ENCODE peak calls at places on chromosomes 5 and 9, in five cellular contexts. V, X, C, I and Y are unnamed samples.

GRCh38 chr5:81488862-81489261 is 94.9 kb upstream of the ACOT12 start:
- DNase-seq in I (no peak), C (no peak), X (no peak), V (no peak), Y (no peak)

GRCh38 chr5:74767579-74767913 is 497 bp downstream of the NSA2 start:
- DNase-seq in I (peak), C (no peak), V (peak), X (no peak), Y (no peak)

GRCh38 chr5:28214292-28214691 is 1175.9 kb upstream of the CDH9 start:
- DNase-seq in X (no peak), I (no peak), V (no peak), C (no peak), Y (no peak)

GRCh38 chr5:932628-933250 is 40.1 kb downstream of the TRIP13 start:
- DNase-seq in I (no peak), X (no peak), C (no peak), V (no peak), Y (no peak)

GRCh38 chr5:179880066-179880650 is 21.5 kb upstream of the MRNIP start:
- DNase-seq in I (no peak), V (no peak), X (no peak), C (no peak), Y (no peak)

GRCh38 chr5:29389993-29390392 is 1803.5 kb upstream of the CDH6 start:
- DNase-seq in C (no peak), I (no peak), X (no peak), V (no peak), Y (no peak)

GRCh38 chr9:127172066-127172707 is 49.8 kb upstream of the ANGPTL2 start:
- DNase-seq in I (no peak), V (no peak), X (no peak), C (no peak), Y (no peak)

GRCh38 chr5:31452314-31452713 is 79.6 kb downstream of the DROSHA start:
- DNase-seq in V (no peak), C (no peak), X (no peak), I (no peak), Y (no peak)

GRCh38 chr9:77977210-77977611 is 54.4 kb downstream of the GNAQ start:
- DNase-seq in X (peak), C (peak), I (peak), V (peak), Y (peak)

GRCh38 chr5:87408219-87408618 is 4.5 kb downstream of the CCNH start:
- DNase-seq in X (no peak), C (no peak), V (no peak), I (no peak), Y (no peak)

GRCh38 chr5:52743012-52743411 is 44.7 kb upstream of the ITGA1 start:
- DNase-seq in C (peak), V (no peak), I (no peak), X (no peak), Y (no peak)

GRCh38 chr9:97487107-97487506 is 14.4 kb upstream of the TMOD1 start:
- DNase-seq in V (peak), C (no peak), I (peak), X (no peak), Y (no peak)

GRCh38 chr5:160534125-160534524 is 112.5 kb downstream of the PTTG1 start:
- DNase-seq in I (no peak), X (no peak), C (no peak), V (no peak), Y (no peak)

GRCh38 chr5:310941-311434 is 10.5 kb upstream of the AHRR start:
- DNase-seq in C (peak), V (no peak), X (no peak), I (no peak), Y (no peak)

GRCh38 chr9:73911814-73912213 is 585.3 kb upstream of the RORB start:
- DNase-seq in V (no peak), X (no peak), C (no peak), I (no peak), Y (no peak)

GRCh38 chr9:114525505-114525904 is 20.2 kb upstream of the WHRN start:
- DNase-seq in V (peak), C (no peak), X (no peak), I (no peak), Y (no peak)

GRCh38 chr5:176157656-176158055 is 80.6 kb upstream of the SIMC1 start:
- DNase-seq in C (no peak), V (no peak), I (no peak), X (no peak), Y (no peak)

GRCh38 chr9:131630206-131630831 is 85.0 kb downstream of the PRRT1B start:
- DNase-seq in X (no peak), C (no peak), V (no peak), I (no peak), Y (no peak)

GRCh38 chr9:69325409-69326212 is 596 bp downstream of the ENTREP1 start:
- DNase-seq in C (peak), I (no peak), V (no peak), X (no peak), Y (peak)

GRCh38 chr9:94228616-94229015 is 30.5 kb upstream of the ZNF169 start:
- DNase-seq in V (no peak), C (no peak), I (no peak), X (no peak), Y (no peak)

GRCh38 chr5:67033893-67034605 is 162.6 kb downstream of the CD180 start:
- DNase-seq in V (no peak), X (no peak), I (peak), C (no peak), Y (no peak)

GRCh38 chr9:120536094-120536493 is 43.9 kb downstream of the CDK5RAP2 start:
- DNase-seq in C (no peak), X (no peak), I (no peak), V (no peak), Y (no peak)

GRCh38 chr9:129823163-129823933 is 588 bp downstream of the TOR1A start:
- DNase-seq in I (no peak), V (peak), X (no peak), C (peak), Y (peak)

GRCh38 chr9:123281659-123282342 is 13.4 kb upstream of the STRBP start:
- DNase-seq in X (no peak), I (no peak), V (no peak), C (no peak), Y (no peak)

DNA sequence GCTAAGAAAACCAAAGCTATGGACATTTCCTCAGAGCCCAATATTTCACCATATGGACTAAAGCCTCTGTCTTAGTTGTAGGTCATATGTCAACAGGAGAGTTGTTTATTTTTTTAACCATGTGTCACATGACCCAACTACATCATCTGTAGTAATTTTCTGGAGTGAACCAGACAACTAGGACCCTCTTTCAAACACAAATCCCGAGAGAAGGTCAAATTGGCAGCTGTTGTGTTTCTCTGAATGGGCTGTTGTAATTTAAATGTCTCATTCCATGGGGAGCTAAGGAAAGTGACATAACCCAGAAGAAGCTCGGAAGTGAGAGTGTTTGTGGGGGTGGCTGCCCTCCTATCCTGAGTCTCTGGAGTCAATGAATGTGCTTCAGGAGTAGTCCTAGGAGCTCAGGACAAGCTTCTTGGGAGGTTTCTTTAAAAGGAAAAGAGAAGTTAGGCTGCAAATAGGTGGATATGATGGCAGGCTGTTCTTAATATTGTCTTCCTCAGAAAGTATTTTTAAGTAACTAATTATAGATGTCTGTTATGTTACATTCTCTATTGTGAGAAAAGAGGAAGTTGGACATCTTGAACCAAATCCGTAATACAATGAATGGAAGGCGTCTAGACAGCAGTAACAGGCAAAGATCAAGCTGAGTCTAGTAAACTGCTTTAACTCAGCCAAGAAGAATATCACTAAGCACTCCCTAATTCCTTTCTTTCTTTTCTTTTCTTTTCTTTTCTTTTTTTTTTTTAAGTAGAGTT is 50.1 kb downstream of the TMEM167A start:
- DNase-seq in I (no peak), C (peak), V (no peak), X (peak), Y (peak)
- TF ChIP-seq JUN in I (no peak), C (no peak), V (no peak), X (no peak), Y (no peak)

GRCh38 chr9:125437771-125438221 is 176.2 kb downstream of the GAPVD1 start:
- DNase-seq in C (no peak), I (no peak), V (no peak), X (no peak), Y (no peak)
- TF ChIP-seq JUN in C (no peak), I (no peak), V (no peak), X (no peak), Y (no peak)

GRCh38 chr9:4530375-4530774 is 40.1 kb downstream of the SLC1A1 start:
- DNase-seq in C (peak), X (no peak), V (peak), I (no peak), Y (no peak)
- TF ChIP-seq JUN in C (peak), X (no peak), V (no peak), I (no peak), Y (no peak)

GRCh38 chr5:124705577-124705976 is 40.9 kb downstream of the ZNF608 start:
- DNase-seq in X (no peak), V (no peak), I (no peak), C (no peak), Y (no peak)

GRCh38 chr5:124704594-124705284 is 41.7 kb downstream of the ZNF608 start:
- DNase-seq in X (no peak), I (peak), C (no peak), V (no peak), Y (no peak)

GRCh38 chr5:124706041-124706440 is 40.4 kb downstream of the ZNF608 start:
- DNase-seq in X (no peak), C (no peak), I (no peak), V (no peak), Y (no peak)

GRCh38 chr5:124707516-124707915 is 38.9 kb downstream of the ZNF608 start:
- DNase-seq in C (no peak), X (no peak), V (no peak), I (no peak), Y (no peak)

DNA sequence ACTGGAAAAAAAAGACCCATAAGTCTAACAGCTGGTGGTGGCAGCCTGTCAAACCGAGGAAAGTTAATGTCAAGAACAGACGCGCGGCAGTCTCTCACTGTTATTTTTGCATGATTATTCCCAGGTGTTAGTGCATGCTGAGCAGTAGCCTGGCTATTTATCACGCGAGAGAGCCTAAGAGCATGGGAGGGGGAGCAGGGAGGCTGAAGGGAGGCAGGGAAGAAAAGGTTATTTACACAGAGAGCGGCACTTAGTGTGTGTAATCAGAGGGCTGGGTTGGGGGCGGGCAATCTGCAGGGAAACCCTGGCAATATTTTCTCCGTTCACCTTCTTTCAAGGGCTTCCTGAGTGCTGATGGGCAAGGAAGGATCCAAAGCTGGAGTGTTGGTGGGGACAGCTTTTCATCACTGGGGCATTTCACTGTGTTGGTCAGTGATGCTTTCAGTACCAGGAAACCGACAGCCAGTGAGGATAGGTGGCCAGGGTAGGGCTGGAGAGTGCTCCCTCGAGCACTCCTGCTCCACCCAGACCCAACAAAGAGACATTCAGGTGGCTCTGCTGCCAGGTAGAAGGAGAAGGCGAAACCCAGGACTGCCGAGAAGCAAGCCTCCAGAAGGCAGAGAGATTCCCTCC is 39.6 kb downstream of the ZNF608 start:
- DNase-seq in V (no peak), C (no peak), X (no peak), I (peak), Y (no peak)
- TF ChIP-seq JUN in V (no peak), C (no peak), X (no peak), I (no peak), Y (no peak)

GRCh38 chr9:136079916-136080246 is 15.2 kb downstream of the NACC2 start:
- DNase-seq in C (no peak), I (no peak), V (no peak), X (no peak), Y (no peak)

GRCh38 chr9:136081826-136082495 is 13.1 kb downstream of the NACC2 start:
- DNase-seq in X (no peak), V (no peak), C (no peak), I (no peak), Y (no peak)

GRCh38 chr9:136080716-136081112 is 14.4 kb downstream of the NACC2 start:
- DNase-seq in I (no peak), X (no peak), V (no peak), C (no peak), Y (no peak)

GRCh38 chr9:136082496-136083361 is 12.4 kb downstream of the NACC2 start:
- DNase-seq in X (no peak), C (no peak), V (no peak), I (no peak), Y (no peak)

GRCh38 chr9:136081113-136081825 is 13.8 kb downstream of the NACC2 start:
- DNase-seq in I (no peak), C (no peak), X (no peak), V (no peak), Y (no peak)
- TF ChIP-seq JUN in I (no peak), C (no peak), X (no peak), V (no peak), Y (no peak)